ENCODE peak calls at places on chromosome 11, in six cellular contexts. One of them, this sample, is unnamed.

GRCh38 chr11:74863410-74863809 is 85.5 kb downstream of the XRRA1 start:
- DNase-seq in IMR-90: no peak
- DNase-seq in neural progenitor cell: no peak
- DNase-seq in transverse colon: no peak
- DNase-seq in right atrium auricular region: no peak
- DNase-seq in ovary: no peak
- DNase-seq in this sample: no peak

GRCh38 chr11:1532606-1533341 is 39.3 kb downstream of the DUSP8 start:
- DNase-seq in IMR-90: no peak
- DNase-seq in neural progenitor cell: no peak
- DNase-seq in transverse colon: no peak
- DNase-seq in right atrium auricular region: no peak
- DNase-seq in ovary: no peak
- DNase-seq in this sample: no peak

GRCh38 chr11:14144905-14145304 is 182.4 kb downstream of the SPON1 start:
- DNase-seq in IMR-90: no peak
- DNase-seq in neural progenitor cell: no peak
- DNase-seq in transverse colon: no peak
- DNase-seq in right atrium auricular region: no peak
- DNase-seq in ovary: no peak
- DNase-seq in this sample: no peak

GRCh38 chr11:120030411-120030810 is 107.5 kb downstream of the TRIM29 start:
- DNase-seq in IMR-90: no peak
- DNase-seq in neural progenitor cell: no peak
- DNase-seq in transverse colon: no peak
- DNase-seq in right atrium auricular region: no peak
- DNase-seq in ovary: no peak
- DNase-seq in this sample: no peak

GRCh38 chr11:105699203-105699602 is 89.3 kb downstream of the GRIA4 start:
- DNase-seq in IMR-90: no peak
- DNase-seq in neural progenitor cell: no peak
- DNase-seq in transverse colon: no peak
- DNase-seq in right atrium auricular region: no peak
- DNase-seq in ovary: no peak
- DNase-seq in this sample: no peak

GRCh38 chr11:592918-593317 is 16.6 kb downstream of the PHRF1 start:
- DNase-seq in IMR-90: no peak
- DNase-seq in neural progenitor cell: no peak
- DNase-seq in transverse colon: no peak
- DNase-seq in right atrium auricular region: no peak
- DNase-seq in ovary: no peak
- DNase-seq in this sample: no peak

GRCh38 chr11:126834573-126834972 is 166.0 kb downstream of the KIRREL3 start:
- DNase-seq in IMR-90: no peak
- DNase-seq in neural progenitor cell: no peak
- DNase-seq in transverse colon: no peak
- DNase-seq in right atrium auricular region: peak
- DNase-seq in ovary: no peak
- DNase-seq in this sample: no peak

GRCh38 chr11:34175284-34176019 is 70.0 kb downstream of the NAT10 start:
- DNase-seq in IMR-90: no peak
- DNase-seq in neural progenitor cell: no peak
- DNase-seq in transverse colon: no peak
- DNase-seq in right atrium auricular region: no peak
- DNase-seq in ovary: no peak
- DNase-seq in this sample: no peak

GRCh38 chr11:63622318-63622717 is 8.1 kb upstream of the PLAAT3 start:
- DNase-seq in IMR-90: no peak
- DNase-seq in neural progenitor cell: no peak
- DNase-seq in transverse colon: no peak
- DNase-seq in right atrium auricular region: peak
- DNase-seq in ovary: no peak
- DNase-seq in this sample: no peak

GRCh38 chr11:32056445-32056844 is 34.4 kb upstream of the RCN1 start:
- DNase-seq in IMR-90: no peak
- DNase-seq in neural progenitor cell: no peak
- DNase-seq in transverse colon: no peak
- DNase-seq in right atrium auricular region: no peak
- DNase-seq in ovary: no peak
- DNase-seq in this sample: no peak

GRCh38 chr11:129770993-129771392 is 44.7 kb upstream of the TMEM45B start:
- DNase-seq in IMR-90: no peak
- DNase-seq in neural progenitor cell: no peak
- DNase-seq in transverse colon: peak
- DNase-seq in right atrium auricular region: no peak
- DNase-seq in ovary: no peak
- DNase-seq in this sample: no peak

GRCh38 chr11:65540290-65541092 is 15.6 kb downstream of the SCYL1 start:
- DNase-seq in IMR-90: peak
- DNase-seq in neural progenitor cell: peak
- DNase-seq in transverse colon: peak
- DNase-seq in right atrium auricular region: peak
- DNase-seq in ovary: peak
- DNase-seq in this sample: peak

GRCh38 chr11:63680842-63681207 is 475 bp upstream of the RTN3 start:
- DNase-seq in IMR-90: no peak
- DNase-seq in neural progenitor cell: no peak
- DNase-seq in transverse colon: no peak
- DNase-seq in right atrium auricular region: peak
- DNase-seq in ovary: no peak
- DNase-seq in this sample: no peak

GRCh38 chr11:128733440-128734115 is 39.7 kb downstream of the FLI1 start:
- DNase-seq in IMR-90: peak
- DNase-seq in neural progenitor cell: peak
- DNase-seq in transverse colon: peak
- DNase-seq in right atrium auricular region: no peak
- DNase-seq in ovary: no peak
- DNase-seq in this sample: no peak

GRCh38 chr11:44658451-44658850 is 68.3 kb upstream of the TSPAN18 start:
- DNase-seq in IMR-90: peak
- DNase-seq in neural progenitor cell: peak
- DNase-seq in transverse colon: no peak
- DNase-seq in right atrium auricular region: peak
- DNase-seq in ovary: no peak
- DNase-seq in this sample: no peak

GRCh38 chr11:122246885-122247284 is 130.9 kb upstream of the BLID start:
- DNase-seq in IMR-90: peak
- DNase-seq in neural progenitor cell: no peak
- DNase-seq in transverse colon: no peak
- DNase-seq in right atrium auricular region: no peak
- DNase-seq in ovary: no peak
- DNase-seq in this sample: no peak

GRCh38 chr11:71355266-71355665 is 92.9 kb downstream of the DHCR7 start:
- DNase-seq in IMR-90: peak
- DNase-seq in neural progenitor cell: no peak
- DNase-seq in transverse colon: no peak
- DNase-seq in right atrium auricular region: no peak
- DNase-seq in ovary: no peak
- DNase-seq in this sample: no peak

GRCh38 chr11:105577645-105578044 is 32.2 kb upstream of the GRIA4 start:
- DNase-seq in IMR-90: peak
- DNase-seq in neural progenitor cell: peak
- DNase-seq in transverse colon: no peak
- DNase-seq in right atrium auricular region: no peak
- DNase-seq in ovary: no peak
- DNase-seq in this sample: no peak

GRCh38 chr11:22923561-22923960 is 63.3 kb upstream of the CCDC179 start:
- DNase-seq in IMR-90: no peak
- DNase-seq in neural progenitor cell: no peak
- DNase-seq in transverse colon: no peak
- DNase-seq in right atrium auricular region: no peak
- DNase-seq in ovary: no peak
- DNase-seq in this sample: no peak

GRCh38 chr11:8832571-8833260 is 78.3 kb upstream of the AKIP1 start:
- DNase-seq in IMR-90: peak
- DNase-seq in neural progenitor cell: no peak
- DNase-seq in transverse colon: no peak
- DNase-seq in right atrium auricular region: no peak
- DNase-seq in ovary: no peak
- DNase-seq in this sample: peak

GRCh38 chr11:116895053-116895757 is 57.8 kb upstream of the APOA1 start:
- DNase-seq in IMR-90: no peak
- DNase-seq in neural progenitor cell: peak
- DNase-seq in transverse colon: peak
- DNase-seq in right atrium auricular region: no peak
- DNase-seq in ovary: no peak
- DNase-seq in this sample: no peak

GRCh38 chr11:130359419-130359818 is 44.7 kb upstream of the ZBTB44 start:
- DNase-seq in IMR-90: no peak
- DNase-seq in neural progenitor cell: no peak
- DNase-seq in transverse colon: no peak
- DNase-seq in right atrium auricular region: no peak
- DNase-seq in ovary: no peak
- DNase-seq in this sample: no peak

GRCh38 chr11:76206077-76206326 is 300 bp downstream of the WNT11 start:
- DNase-seq in IMR-90: no peak
- DNase-seq in neural progenitor cell: no peak
- DNase-seq in transverse colon: peak
- DNase-seq in right atrium auricular region: no peak
- DNase-seq in ovary: no peak
- DNase-seq in this sample: no peak

GRCh38 chr11:122897606-122898210 is 15.1 kb downstream of the JHY start:
- DNase-seq in IMR-90: peak
- DNase-seq in neural progenitor cell: no peak
- DNase-seq in transverse colon: no peak
- DNase-seq in right atrium auricular region: no peak
- DNase-seq in ovary: no peak
- DNase-seq in this sample: no peak

GRCh38 chr11:62546244-62546936 is at the start of gene AHNAK:
- DNase-seq in IMR-90: peak
- DNase-seq in neural progenitor cell: peak
- DNase-seq in transverse colon: peak
- DNase-seq in right atrium auricular region: peak
- DNase-seq in ovary: peak
- DNase-seq in this sample: peak

DNA sequence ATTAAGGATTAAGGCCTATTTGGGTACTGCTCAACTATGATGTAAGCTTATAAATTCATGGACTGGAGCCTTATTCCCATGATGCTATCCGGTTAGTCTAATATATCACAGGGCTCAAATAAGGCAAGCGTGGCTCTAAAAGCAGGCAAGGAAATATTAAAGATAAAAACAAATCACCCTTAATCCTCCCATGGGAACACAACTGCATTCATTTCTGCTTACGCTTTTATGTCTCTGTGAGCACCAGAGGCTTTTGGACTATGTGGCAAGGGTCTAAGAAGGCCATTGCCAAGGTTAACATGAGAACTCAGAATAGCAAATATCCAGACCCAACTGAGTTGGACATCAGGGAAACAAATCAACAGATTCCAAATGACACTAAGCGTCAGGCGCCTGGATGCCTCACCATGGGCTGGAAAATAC is 138.2 kb downstream of the SLC1A2 start:
- DNase-seq in IMR-90: no peak
- DNase-seq in neural progenitor cell: no peak
- DNase-seq in transverse colon: no peak
- DNase-seq in right atrium auricular region: no peak
- DNase-seq in ovary: no peak
- DNase-seq in this sample: no peak
- H3K27ac ChIP-seq in IMR-90: no peak
- H3K27ac ChIP-seq in neural progenitor cell: no peak
- H3K27ac ChIP-seq in transverse colon: peak
- H3K27ac ChIP-seq in right atrium auricular region: peak
- H3K27ac ChIP-seq in ovary: no peak
- H3K27ac ChIP-seq in this sample: no peak

DNA sequence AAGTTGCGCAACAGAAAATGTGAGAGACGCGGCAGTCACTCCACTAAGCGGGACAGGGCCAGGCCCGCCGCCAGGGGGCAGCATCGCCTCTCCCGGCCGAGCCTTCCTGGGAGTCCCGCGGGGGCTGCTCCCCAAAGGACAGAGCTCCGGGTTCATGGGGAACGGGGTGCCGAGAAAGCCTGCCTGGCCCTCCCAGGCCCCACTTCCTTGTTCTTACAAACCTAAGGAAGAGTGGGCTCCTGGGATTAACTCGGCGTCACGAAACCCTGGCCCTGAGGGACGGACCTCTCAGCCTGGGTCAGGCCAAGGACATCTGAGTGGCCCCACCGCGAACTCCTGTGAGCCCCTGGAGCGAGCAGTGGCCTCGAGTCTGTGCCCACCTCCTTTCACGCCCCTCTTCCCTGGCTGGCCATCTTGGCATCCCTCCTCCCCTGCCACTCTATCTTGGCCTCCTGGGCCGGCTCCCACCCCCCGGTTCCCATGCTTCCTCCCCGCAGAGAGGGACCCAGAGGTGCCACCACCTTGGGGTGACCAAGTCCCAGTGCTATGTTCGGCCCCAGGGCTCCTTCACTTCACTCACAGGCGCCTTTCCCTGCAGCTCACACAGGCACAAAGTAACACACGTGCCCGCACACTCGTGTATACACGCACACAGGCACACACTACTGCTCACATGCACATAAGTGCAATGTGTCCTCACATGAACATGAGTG is 99.9 kb upstream of the FGF3 start:
- DNase-seq in IMR-90: peak
- DNase-seq in neural progenitor cell: peak
- DNase-seq in transverse colon: peak
- DNase-seq in right atrium auricular region: peak
- DNase-seq in ovary: peak
- DNase-seq in this sample: peak
- H3K27ac ChIP-seq in IMR-90: no peak
- H3K27ac ChIP-seq in neural progenitor cell: no peak
- H3K27ac ChIP-seq in transverse colon: no peak
- H3K27ac ChIP-seq in right atrium auricular region: peak
- H3K27ac ChIP-seq in ovary: no peak
- H3K27ac ChIP-seq in this sample: no peak

GRCh38 chr11:36373040-36374010 is 77.2 kb downstream of the PRR5L start:
- DNase-seq in IMR-90: no peak
- DNase-seq in neural progenitor cell: no peak
- DNase-seq in transverse colon: no peak
- DNase-seq in right atrium auricular region: no peak
- DNase-seq in ovary: no peak
- DNase-seq in this sample: no peak

GRCh38 chr11:36371590-36371989 is 75.5 kb downstream of the PRR5L start:
- DNase-seq in IMR-90: no peak
- DNase-seq in neural progenitor cell: no peak
- DNase-seq in transverse colon: no peak
- DNase-seq in right atrium auricular region: no peak
- DNase-seq in ovary: no peak
- DNase-seq in this sample: no peak

GRCh38 chr11:36374726-36375125 is 78.6 kb downstream of the PRR5L start:
- DNase-seq in IMR-90: no peak
- DNase-seq in neural progenitor cell: peak
- DNase-seq in transverse colon: no peak
- DNase-seq in right atrium auricular region: no peak
- DNase-seq in ovary: no peak
- DNase-seq in this sample: no peak

GRCh38 chr11:36371161-36371560 is 75.1 kb downstream of the PRR5L start:
- DNase-seq in IMR-90: no peak
- DNase-seq in neural progenitor cell: no peak
- DNase-seq in transverse colon: no peak
- DNase-seq in right atrium auricular region: no peak
- DNase-seq in ovary: no peak
- DNase-seq in this sample: no peak

GRCh38 chr11:36372101-36372767 is 76.1 kb downstream of the PRR5L start:
- DNase-seq in IMR-90: peak
- DNase-seq in neural progenitor cell: no peak
- DNase-seq in transverse colon: no peak
- DNase-seq in right atrium auricular region: no peak
- DNase-seq in ovary: no peak
- DNase-seq in this sample: no peak
- H3K27ac ChIP-seq in IMR-90: no peak
- H3K27ac ChIP-seq in neural progenitor cell: no peak
- H3K27ac ChIP-seq in transverse colon: peak
- H3K27ac ChIP-seq in right atrium auricular region: peak
- H3K27ac ChIP-seq in ovary: no peak
- H3K27ac ChIP-seq in this sample: no peak

GRCh38 chr11:82872377-82873150 is 27.7 kb downstream of the PRCP start:
- DNase-seq in IMR-90: no peak
- DNase-seq in neural progenitor cell: peak
- DNase-seq in transverse colon: no peak
- DNase-seq in right atrium auricular region: no peak
- DNase-seq in ovary: no peak
- DNase-seq in this sample: no peak
- H3K27ac ChIP-seq in IMR-90: no peak
- H3K27ac ChIP-seq in neural progenitor cell: no peak
- H3K27ac ChIP-seq in transverse colon: no peak
- H3K27ac ChIP-seq in right atrium auricular region: no peak
- H3K27ac ChIP-seq in ovary: no peak
- H3K27ac ChIP-seq in this sample: no peak

This sample was measured in upper lobe of right lung.